ENCODE peak calls at places on chromosome 10, in ten cellular contexts. S is IMR-90, I is breast epithelium, V is adrenal gland, K is body of pancreas, B is transverse colon, L is NB4, T is lower leg skin, J is A549, H is HCT116. Q is an unnamed sample.
A peak's percentile ranks its signal among the peaks of the same experiment; 100 is the strongest.

GRCh38 chr10:77016278-77016815 is 621.3 kb downstream of the KCNMA1 start:
- DNase-seq in S (no peak), L (no peak), H (no peak), K (no peak), B (no peak), J (no peak), T (no peak), I (no peak), V (no peak), Q (no peak)

GRCh38 chr10:46551701-46552525 is 4.5 kb downstream of the GPRIN2 start:
- DNase-seq in J (no peak), I (no peak), K (no peak), B (peak; percentile 9), V (peak; percentile 0), T (peak; percentile 19), S (no peak), H (no peak), L (no peak), Q (peak; percentile 21)

GRCh38 chr10:84375011-84375410 is 46.6 kb downstream of the CCSER2 start:
- DNase-seq in I (no peak), S (peak; percentile 69), V (peak; percentile 60), T (peak; percentile 26), H (peak; percentile 57), B (no peak), K (peak; percentile 44), J (peak; percentile 62), L (peak; percentile 64), Q (no peak)

GRCh38 chr10:102642553-102643345 is 1.5 kb upstream of the TRIM8 start:
- DNase-seq in S (peak; percentile 56), B (peak; percentile 70), K (peak; percentile 71), T (peak; percentile 72), H (peak; percentile 29), I (no peak), V (peak; percentile 65), J (peak; percentile 47), L (peak; percentile 70), Q (peak; percentile 64)

GRCh38 chr10:77002872-77003271 is 634.7 kb downstream of the KCNMA1 start:
- DNase-seq in L (no peak), K (no peak), B (no peak), V (no peak), T (no peak), S (no peak), I (no peak), J (no peak), H (no peak), Q (no peak)

GRCh38 chr10:43970747-43971146 is 322.1 kb upstream of the ZNF32 start:
- DNase-seq in V (no peak), L (no peak), H (no peak), J (no peak), T (no peak), B (no peak), I (no peak), K (no peak), S (no peak), Q (no peak)

GRCh38 chr10:103282961-103283360 is 6.0 kb downstream of the INA start:
- DNase-seq in L (no peak), H (no peak), K (no peak), J (no peak), B (no peak), S (no peak), I (no peak), T (no peak), V (no peak), Q (no peak)

GRCh38 chr10:128186959-128187787 is 61.0 kb upstream of the MKI67 start:
- DNase-seq in K (no peak), B (peak; percentile 14), I (no peak), V (no peak), L (no peak), T (no peak), S (no peak), J (no peak), H (no peak), Q (no peak)

GRCh38 chr10:95225136-95225535 is 31.1 kb downstream of the ACSM6 start:
- DNase-seq in B (no peak), J (no peak), I (no peak), S (no peak), L (no peak), H (no peak), K (no peak), T (no peak), V (no peak), Q (no peak)

DNA sequence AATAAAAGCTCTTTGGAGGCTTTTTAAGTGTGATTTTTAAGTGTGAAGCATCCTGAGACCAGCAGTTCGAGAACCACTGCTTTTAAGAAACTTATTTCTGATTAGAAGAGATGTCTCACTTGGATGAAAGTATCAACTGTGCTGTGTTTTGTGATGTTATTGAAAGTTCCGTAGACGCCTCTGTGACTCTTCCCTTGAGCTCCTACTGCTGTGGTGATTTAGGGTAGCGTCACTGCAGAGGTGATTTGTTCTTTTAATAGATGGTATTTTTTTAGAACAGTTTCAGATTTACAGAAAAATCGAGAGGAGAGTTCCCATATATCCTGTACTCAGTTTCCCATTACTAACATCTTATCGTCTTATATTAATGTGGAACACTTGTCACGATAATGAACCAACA is 29.5 kb downstream of the FBH1 start:
- DNase-seq in I (no peak), K (no peak), L (no peak), S (no peak), V (no peak), T (no peak), B (no peak), J (no peak), H (no peak), Q (no peak)
- TF ChIP-seq CTCF in I (no peak), K (no peak), L (no peak), S (no peak), V (no peak), T (no peak), B (no peak), J (no peak), H (no peak), Q (no peak)

DNA sequence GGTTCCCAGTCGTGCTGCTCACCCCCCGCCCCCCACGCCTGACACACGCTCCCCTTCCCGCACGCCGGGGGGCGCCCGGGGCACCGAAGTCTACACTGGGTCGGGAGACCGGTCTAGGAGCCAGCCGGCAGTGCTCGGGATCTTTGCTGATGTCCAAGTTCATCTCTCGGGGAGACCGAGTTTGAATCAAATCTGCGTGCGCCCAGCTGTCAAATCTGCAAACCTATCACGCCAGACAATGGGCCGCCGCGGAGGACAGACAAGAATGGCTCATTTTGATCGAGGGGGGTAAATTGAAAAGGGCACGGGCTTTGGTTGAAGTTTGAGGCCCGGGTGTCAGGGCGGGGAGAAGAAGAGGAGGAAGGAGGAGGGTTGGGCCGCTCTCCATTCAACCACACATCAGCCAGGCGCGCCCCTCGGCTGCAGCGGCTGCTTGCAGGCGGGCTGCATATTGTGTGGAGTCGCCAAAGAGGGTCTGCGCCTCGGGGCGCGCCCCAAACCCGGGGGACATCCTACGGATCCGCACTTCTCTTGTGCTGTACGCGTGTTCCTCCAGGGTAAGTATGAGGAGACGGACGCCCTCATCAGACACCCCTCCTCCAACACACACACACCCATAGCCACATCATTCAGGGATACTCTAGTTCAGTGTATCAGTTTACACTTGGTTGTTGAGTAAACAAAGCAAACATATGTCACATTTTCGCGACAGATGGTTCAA is 1.3 kb upstream of the GFRA1 start:
- DNase-seq in J (peak; percentile 20), V (no peak), K (no peak), H (no peak), L (no peak), T (no peak), S (no peak), I (peak; percentile 58), B (no peak), Q (peak; percentile 40)
- H3K4me3 ChIP-seq in J (peak overlapping the region; percentile 68), V (no peak overlapping the region), K (peak overlapping the region; percentile 16), H (no peak overlapping the region), L (no peak overlapping the region), T (peak overlapping the region; percentile 41), S (peak overlapping the region; percentile 47), I (peak overlapping the region; percentile 60), B (peak overlapping the region; percentile 39), Q (peak overlapping the region; percentile 48)

GRCh38 chr10:97711640-97712267 is 1.8 kb upstream of the MARVELD1 start:
- DNase-seq in H (no peak), I (no peak), B (no peak), S (no peak), V (no peak), K (no peak), J (no peak), T (no peak), L (no peak), Q (no peak)

GRCh38 chr10:97713828-97714400 is 384 bp downstream of the MARVELD1 start:
- DNase-seq in B (peak; percentile 77), T (peak; percentile 65), K (peak; percentile 82), J (peak; percentile 88), L (peak; percentile 89), H (no peak), V (peak; percentile 79), S (peak; percentile 74), I (peak; percentile 66), Q (peak; percentile 84)

GRCh38 chr10:97713351-97713827 is at the start of gene MARVELD1:
- DNase-seq in J (peak; percentile 81), H (no peak), I (peak; percentile 68), L (peak; percentile 79), B (peak; percentile 70), V (no peak), K (peak; percentile 43), S (peak; percentile 77), T (peak; percentile 71), Q (peak; percentile 88)

GRCh38 chr10:97715259-97715874 is 1.8 kb downstream of the MARVELD1 start:
- DNase-seq in S (no peak), J (no peak), I (no peak), B (no peak), T (no peak), H (no peak), L (no peak), V (no peak), K (no peak), Q (no peak)

GRCh38 chr10:97714401-97715258 is 1.1 kb downstream of the MARVELD1 start:
- DNase-seq in S (peak; percentile 71), J (peak; percentile 53), I (peak; percentile 68), K (peak; percentile 51), H (no peak), B (peak; percentile 72), T (peak; percentile 78), L (peak; percentile 95), V (peak; percentile 49), Q (peak; percentile 83)
- TF ChIP-seq POLR2A in S (peak; percentile 84), J (peak; percentile 35), I (no peak), K (peak; percentile 42), H (no peak), B (peak; percentile 78), T (no peak), L (no peak), V (peak; percentile 4), Q (peak; percentile 66)

GRCh38 chr10:45181483-45181882 is 133.9 kb downstream of the OR13A1 start:
- DNase-seq in S (peak; percentile 24), L (no peak), H (no peak), B (no peak), J (no peak), I (no peak), T (no peak), K (no peak), V (no peak), Q (no peak)
- TF ChIP-seq CTCF in S (no peak), L (no peak), H (no peak), B (no peak), J (no peak), I (no peak), T (no peak), K (no peak), V (no peak), Q (no peak)